ENCODE peak calls at places on chromosomes 11 and 22, in nine cellular contexts. One of them, this sample, is unnamed.

GRCh38 chr11:69486056-69486772 is 4.8 kb downstream of the LINC01488 start:
- DNase-seq in MM.1S: no peak
- DNase-seq in IMR-90: no peak
- DNase-seq in neuronal stem cell: no peak
- DNase-seq in hepatocyte: no peak
- DNase-seq in fibroblast of lung: no peak
- DNase-seq in mesenchymal stem cell: no peak
- DNase-seq in H1: no peak
- DNase-seq in GM23248: no peak
- DNase-seq in this sample: no peak

GRCh38 chr22:17922925-17923898 is 101.1 kb downstream of the MICAL3 start:
- DNase-seq in H1: no peak
- DNase-seq in mesenchymal stem cell: peak
- DNase-seq in fibroblast of lung: peak
- DNase-seq in hepatocyte: no peak
- DNase-seq in IMR-90: peak
- DNase-seq in neuronal stem cell: no peak
- DNase-seq in MM.1S: no peak
- DNase-seq in GM23248: peak
- DNase-seq in this sample: no peak

GRCh38 chr11:76602431-76602861 is 68.1 kb downstream of the LRRC32 start:
- DNase-seq in MM.1S: no peak
- DNase-seq in neuronal stem cell: no peak
- DNase-seq in GM23248: peak
- DNase-seq in hepatocyte: peak
- DNase-seq in mesenchymal stem cell: peak
- DNase-seq in IMR-90: peak
- DNase-seq in fibroblast of lung: no peak
- DNase-seq in H1: no peak
- DNase-seq in this sample: no peak

GRCh38 chr22:21593406-21594232 is 26.1 kb downstream of the UBE2L3 start:
- DNase-seq in MM.1S: no peak
- DNase-seq in fibroblast of lung: no peak
- DNase-seq in neuronal stem cell: no peak
- DNase-seq in H1: no peak
- DNase-seq in IMR-90: no peak
- DNase-seq in GM23248: peak
- DNase-seq in hepatocyte: no peak
- DNase-seq in mesenchymal stem cell: no peak
- DNase-seq in this sample: peak

GRCh38 chr11:120324932-120325810 is at the start of gene TLCD5:
- DNase-seq in IMR-90: peak
- DNase-seq in H1: peak
- DNase-seq in mesenchymal stem cell: peak
- DNase-seq in MM.1S: peak
- DNase-seq in hepatocyte: peak
- DNase-seq in fibroblast of lung: peak
- DNase-seq in neuronal stem cell: peak
- DNase-seq in GM23248: peak
- DNase-seq in this sample: peak

GRCh38 chr11:124586247-124586860 is 16.6 kb downstream of the OR8A1 start:
- DNase-seq in H1: peak
- DNase-seq in fibroblast of lung: peak
- DNase-seq in IMR-90: peak
- DNase-seq in neuronal stem cell: peak
- DNase-seq in MM.1S: peak
- DNase-seq in GM23248: peak
- DNase-seq in hepatocyte: peak
- DNase-seq in mesenchymal stem cell: peak
- DNase-seq in this sample: peak

GRCh38 chr11:62461740-62462522 is 43.1 kb downstream of the SCGB1A1 start:
- DNase-seq in MM.1S: peak
- DNase-seq in mesenchymal stem cell: peak
- DNase-seq in neuronal stem cell: no peak
- DNase-seq in H1: no peak
- DNase-seq in fibroblast of lung: peak
- DNase-seq in hepatocyte: no peak
- DNase-seq in IMR-90: peak
- DNase-seq in GM23248: peak
- DNase-seq in this sample: no peak

GRCh38 chr22:34847072-34847471 is 218.9 kb upstream of the ISX start:
- DNase-seq in hepatocyte: no peak
- DNase-seq in H1: no peak
- DNase-seq in fibroblast of lung: peak
- DNase-seq in IMR-90: no peak
- DNase-seq in MM.1S: peak
- DNase-seq in GM23248: no peak
- DNase-seq in neuronal stem cell: no peak
- DNase-seq in mesenchymal stem cell: no peak
- DNase-seq in this sample: no peak

GRCh38 chr11:18765554-18765953 is 26.0 kb downstream of the PTPN5 start:
- DNase-seq in fibroblast of lung: no peak
- DNase-seq in GM23248: peak
- DNase-seq in H1: no peak
- DNase-seq in MM.1S: no peak
- DNase-seq in mesenchymal stem cell: no peak
- DNase-seq in hepatocyte: no peak
- DNase-seq in IMR-90: peak
- DNase-seq in neuronal stem cell: no peak
- DNase-seq in this sample: no peak

GRCh38 chr11:122398167-122398566 is 257.4 kb upstream of the UBASH3B start:
- DNase-seq in fibroblast of lung: peak
- DNase-seq in GM23248: peak
- DNase-seq in neuronal stem cell: no peak
- DNase-seq in MM.1S: no peak
- DNase-seq in IMR-90: peak
- DNase-seq in mesenchymal stem cell: no peak
- DNase-seq in H1: no peak
- DNase-seq in hepatocyte: no peak
- DNase-seq in this sample: no peak

GRCh38 chr22:36900880-36901279 is 12.5 kb upstream of the CSF2RB start:
- DNase-seq in fibroblast of lung: no peak
- DNase-seq in GM23248: no peak
- DNase-seq in H1: peak
- DNase-seq in IMR-90: no peak
- DNase-seq in mesenchymal stem cell: no peak
- DNase-seq in neuronal stem cell: no peak
- DNase-seq in hepatocyte: no peak
- DNase-seq in MM.1S: no peak
- DNase-seq in this sample: peak

GRCh38 chr11:64947202-64947814 is 11.6 kb upstream of the GPHA2 start:
- DNase-seq in GM23248: no peak
- DNase-seq in MM.1S: no peak
- DNase-seq in IMR-90: no peak
- DNase-seq in fibroblast of lung: no peak
- DNase-seq in neuronal stem cell: no peak
- DNase-seq in hepatocyte: no peak
- DNase-seq in mesenchymal stem cell: no peak
- DNase-seq in H1: no peak
- DNase-seq in this sample: no peak

GRCh38 chr11:134119094-134119493 is 50.2 kb downstream of the JAM3 start:
- DNase-seq in IMR-90: peak
- DNase-seq in hepatocyte: no peak
- DNase-seq in mesenchymal stem cell: peak
- DNase-seq in neuronal stem cell: no peak
- DNase-seq in fibroblast of lung: peak
- DNase-seq in H1: no peak
- DNase-seq in MM.1S: no peak
- DNase-seq in GM23248: peak
- DNase-seq in this sample: no peak

GRCh38 chr11:33735166-33735425 is 1.1 kb downstream of the CD59 start:
- DNase-seq in H1: no peak
- DNase-seq in neuronal stem cell: no peak
- DNase-seq in GM23248: peak
- DNase-seq in IMR-90: no peak
- DNase-seq in hepatocyte: peak
- DNase-seq in fibroblast of lung: no peak
- DNase-seq in MM.1S: no peak
- DNase-seq in mesenchymal stem cell: peak
- DNase-seq in this sample: no peak

GRCh38 chr22:38657248-38657909 is 941 bp downstream of the CBY1 start:
- DNase-seq in hepatocyte: peak
- DNase-seq in neuronal stem cell: no peak
- DNase-seq in MM.1S: peak
- DNase-seq in IMR-90: no peak
- DNase-seq in H1: no peak
- DNase-seq in fibroblast of lung: peak
- DNase-seq in mesenchymal stem cell: peak
- DNase-seq in GM23248: peak
- DNase-seq in this sample: peak

GRCh38 chr11:111633756-111634362 is 31.6 kb downstream of the SIK2 start:
- DNase-seq in hepatocyte: no peak
- DNase-seq in mesenchymal stem cell: no peak
- DNase-seq in neuronal stem cell: no peak
- DNase-seq in GM23248: peak
- DNase-seq in H1: no peak
- DNase-seq in IMR-90: peak
- DNase-seq in fibroblast of lung: peak
- DNase-seq in MM.1S: peak
- DNase-seq in this sample: no peak
- H2AFZ ChIP-seq in hepatocyte: no peak
- H2AFZ ChIP-seq in mesenchymal stem cell: no peak
- H2AFZ ChIP-seq in neuronal stem cell: no peak
- H2AFZ ChIP-seq in GM23248: no peak
- H2AFZ ChIP-seq in H1: no peak
- H2AFZ ChIP-seq in IMR-90: no peak
- H2AFZ ChIP-seq in fibroblast of lung: no peak
- H2AFZ ChIP-seq in MM.1S: no peak
- H2AFZ ChIP-seq in this sample: no peak

GRCh38 chr11:15889353-15889752 is 467.0 kb downstream of the SOX6 start:
- DNase-seq in neuronal stem cell: no peak
- DNase-seq in IMR-90: no peak
- DNase-seq in GM23248: no peak
- DNase-seq in H1: no peak
- DNase-seq in fibroblast of lung: no peak
- DNase-seq in hepatocyte: no peak
- DNase-seq in mesenchymal stem cell: no peak
- DNase-seq in MM.1S: no peak
- DNase-seq in this sample: no peak

GRCh38 chr11:15889972-15890371 is 466.4 kb downstream of the SOX6 start:
- DNase-seq in fibroblast of lung: peak
- DNase-seq in GM23248: no peak
- DNase-seq in hepatocyte: no peak
- DNase-seq in mesenchymal stem cell: no peak
- DNase-seq in MM.1S: no peak
- DNase-seq in neuronal stem cell: no peak
- DNase-seq in IMR-90: peak
- DNase-seq in H1: no peak
- DNase-seq in this sample: no peak

GRCh38 chr11:15896544-15896943 is 459.8 kb downstream of the SOX6 start:
- DNase-seq in neuronal stem cell: no peak
- DNase-seq in H1: no peak
- DNase-seq in MM.1S: no peak
- DNase-seq in GM23248: no peak
- DNase-seq in mesenchymal stem cell: no peak
- DNase-seq in IMR-90: no peak
- DNase-seq in hepatocyte: no peak
- DNase-seq in fibroblast of lung: no peak
- DNase-seq in this sample: no peak

GRCh38 chr11:15896026-15896425 is 460.3 kb downstream of the SOX6 start:
- DNase-seq in mesenchymal stem cell: no peak
- DNase-seq in IMR-90: no peak
- DNase-seq in MM.1S: no peak
- DNase-seq in H1: no peak
- DNase-seq in GM23248: no peak
- DNase-seq in neuronal stem cell: no peak
- DNase-seq in fibroblast of lung: no peak
- DNase-seq in hepatocyte: no peak
- DNase-seq in this sample: no peak

GRCh38 chr11:15893080-15893492 is 463.3 kb downstream of the SOX6 start:
- DNase-seq in IMR-90: peak
- DNase-seq in H1: no peak
- DNase-seq in fibroblast of lung: peak
- DNase-seq in neuronal stem cell: no peak
- DNase-seq in mesenchymal stem cell: peak
- DNase-seq in MM.1S: no peak
- DNase-seq in GM23248: no peak
- DNase-seq in hepatocyte: peak
- DNase-seq in this sample: no peak
- H2AFZ ChIP-seq in IMR-90: peak
- H2AFZ ChIP-seq in H1: no peak
- H2AFZ ChIP-seq in fibroblast of lung: no peak
- H2AFZ ChIP-seq in neuronal stem cell: no peak
- H2AFZ ChIP-seq in mesenchymal stem cell: no peak
- H2AFZ ChIP-seq in MM.1S: no peak
- H2AFZ ChIP-seq in GM23248: no peak
- H2AFZ ChIP-seq in hepatocyte: no peak
- H2AFZ ChIP-seq in this sample: no peak

DNA sequence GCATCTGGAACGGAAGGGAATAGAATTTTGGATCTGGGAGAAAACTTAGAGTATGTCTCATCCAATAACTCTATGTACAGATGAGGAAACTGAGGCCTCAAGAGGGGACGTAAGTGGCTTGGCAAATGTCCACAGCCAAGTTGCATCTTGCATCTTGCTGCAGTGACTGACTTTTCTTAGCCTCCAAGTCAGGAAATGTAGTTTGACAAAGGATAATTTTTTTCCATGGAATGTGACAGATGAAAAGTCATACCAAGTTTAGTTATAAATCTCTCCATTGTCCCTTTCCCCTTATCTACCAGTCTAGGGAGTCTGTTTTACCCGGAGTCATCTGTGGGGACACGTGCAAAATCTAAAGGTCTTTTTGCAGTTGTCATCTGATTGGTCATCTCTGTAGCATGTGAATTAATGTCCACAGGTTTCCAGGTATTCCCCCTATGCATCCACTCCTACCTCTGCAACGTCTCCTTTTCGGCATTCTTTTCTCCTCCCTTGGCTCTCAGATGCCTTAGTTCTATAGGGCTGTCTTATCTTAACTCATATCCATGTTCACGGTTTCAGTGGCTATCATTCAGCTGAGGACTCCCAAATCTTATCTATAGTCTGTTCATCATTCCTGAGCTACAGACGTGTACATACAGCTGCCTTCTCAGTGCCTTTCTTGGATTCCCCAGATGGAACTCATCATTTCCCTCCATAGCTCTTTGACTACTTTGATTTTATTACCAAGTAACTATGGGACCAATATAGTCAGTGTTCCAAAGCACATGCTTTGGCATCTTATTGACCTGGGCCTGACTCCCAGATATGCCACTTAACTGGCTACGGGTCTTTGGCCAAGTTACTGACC is 139.5 kb upstream of the TIMP3 start:
- DNase-seq in neuronal stem cell: no peak
- DNase-seq in H1: no peak
- DNase-seq in MM.1S: no peak
- DNase-seq in IMR-90: peak
- DNase-seq in fibroblast of lung: peak
- DNase-seq in mesenchymal stem cell: peak
- DNase-seq in GM23248: peak
- DNase-seq in hepatocyte: no peak
- DNase-seq in this sample: no peak
- H2AFZ ChIP-seq in neuronal stem cell: no peak
- H2AFZ ChIP-seq in H1: no peak
- H2AFZ ChIP-seq in MM.1S: no peak
- H2AFZ ChIP-seq in IMR-90: peak
- H2AFZ ChIP-seq in fibroblast of lung: no peak
- H2AFZ ChIP-seq in mesenchymal stem cell: no peak
- H2AFZ ChIP-seq in GM23248: no peak
- H2AFZ ChIP-seq in hepatocyte: no peak
- H2AFZ ChIP-seq in this sample: no peak

GRCh38 chr11:7089328-7090251 is 792 bp downstream of the RBMXL2 start:
- DNase-seq in neuronal stem cell: no peak
- DNase-seq in fibroblast of lung: no peak
- DNase-seq in GM23248: no peak
- DNase-seq in H1: no peak
- DNase-seq in MM.1S: no peak
- DNase-seq in IMR-90: no peak
- DNase-seq in mesenchymal stem cell: no peak
- DNase-seq in hepatocyte: no peak
- DNase-seq in this sample: no peak

GRCh38 chr11:7088921-7089320 is at the start of gene RBMXL2:
- DNase-seq in H1: no peak
- DNase-seq in MM.1S: no peak
- DNase-seq in IMR-90: no peak
- DNase-seq in neuronal stem cell: no peak
- DNase-seq in GM23248: no peak
- DNase-seq in fibroblast of lung: no peak
- DNase-seq in mesenchymal stem cell: no peak
- DNase-seq in hepatocyte: no peak
- DNase-seq in this sample: peak
- H2AFZ ChIP-seq in H1: no peak
- H2AFZ ChIP-seq in MM.1S: no peak
- H2AFZ ChIP-seq in IMR-90: no peak
- H2AFZ ChIP-seq in neuronal stem cell: no peak
- H2AFZ ChIP-seq in GM23248: no peak
- H2AFZ ChIP-seq in fibroblast of lung: no peak
- H2AFZ ChIP-seq in mesenchymal stem cell: no peak
- H2AFZ ChIP-seq in hepatocyte: no peak
- H2AFZ ChIP-seq in this sample: no peak

This sample was measured in H9.